ENCODE peak calls at places on chromosomes 1 and 21, in six cellular contexts. N, Y, P, S, A and U are unnamed samples.

GRCh38 chr1:88998716-88999115 is 6.3 kb upstream of the KYAT3 start:
- DNase-seq in N (peak; percentile 81), Y (no peak), P (peak; percentile 65), S (peak; percentile 81), A (no peak), U (peak; percentile 77)

GRCh38 chr1:204751480-204751879 is 65.9 kb upstream of the LRRN2 start:
- DNase-seq in N (no peak), Y (no peak), P (no peak), S (no peak), A (no peak), U (peak; percentile 46)

GRCh38 chr1:197302775-197303174 is 34.7 kb downstream of the CRB1 start:
- DNase-seq in N (no peak), Y (no peak), P (no peak), S (no peak), A (no peak), U (no peak)

GRCh38 chr1:146020058-146020738 is 1.3 kb downstream of the HJV start:
- DNase-seq in N (no peak), Y (no peak), P (no peak), S (no peak), A (no peak), U (no peak)

GRCh38 chr1:100928128-100928527 is 32.2 kb downstream of the SLC30A7 start:
- DNase-seq in N (no peak), Y (no peak), P (no peak), S (peak; percentile 3), A (no peak), U (peak; percentile 16)

GRCh38 chr1:231612393-231613089 is 14.0 kb upstream of the DISC1 start:
- DNase-seq in N (no peak), Y (no peak), P (no peak), S (no peak), A (no peak), U (no peak)

GRCh38 chr21:15243356-15243755 is 178.6 kb upstream of the NRIP1 start:
- DNase-seq in N (no peak), Y (no peak), P (no peak), S (no peak), A (no peak), U (no peak)

GRCh38 chr21:44960141-44961092 is 20.6 kb downstream of the SLX9 start:
- DNase-seq in N (no peak), Y (no peak), P (no peak), S (no peak), A (no peak), U (no peak)

GRCh38 chr1:69982992-69983391 is 222.4 kb downstream of the LRRC40 start:
- DNase-seq in N (peak; percentile 16), Y (no peak), P (no peak), S (no peak), A (no peak), U (no peak)

GRCh38 chr1:160911925-160912324 is 26.9 kb upstream of the ITLN1 start:
- DNase-seq in N (no peak), Y (no peak), P (no peak), S (no peak), A (no peak), U (no peak)

GRCh38 chr21:35178812-35179211 is 129.7 kb upstream of the RUNX1 start:
- DNase-seq in N (no peak), Y (no peak), P (no peak), S (no peak), A (no peak), U (no peak)

GRCh38 chr1:236516929-236517704 is 6.7 kb upstream of the LGALS8 start:
- DNase-seq in N (peak; percentile 86), Y (no peak), P (no peak), S (peak; percentile 41), A (no peak), U (peak; percentile 79)

GRCh38 chr1:28666806-28667205 is 1.8 kb upstream of the GMEB1 start:
- DNase-seq in N (no peak), Y (no peak), P (no peak), S (no peak), A (no peak), U (no peak)